ENCODE peak calls at places on chromosomes 3 and 15, in six cellular contexts. U is activated T-cell treated with anti-CD3 and anti-CD28 coated beads for 1 hour, O is COR-L47, T is germinal center, G is transverse colon, Y is dermis blood vessel endothelial cell. N is an unnamed sample.

GRCh38 chr3:193843447-193844301 is 250.7 kb downstream of the OPA1 start:
- DNase-seq in G (peak), Y (no peak), U (no peak), O (no peak), T (no peak), N (no peak)

GRCh38 chr15:97071658-97072057 is 741.2 kb downstream of the NR2F2 start:
- DNase-seq in G (no peak), U (no peak), O (no peak), Y (no peak), T (no peak), N (no peak)

GRCh38 chr15:39880718-39881387 is 39.2 kb downstream of the GPR176 start:
- DNase-seq in O (no peak), G (no peak), Y (no peak), U (no peak), T (no peak), N (no peak)

GRCh38 chr15:39704684-39705083 is 78.0 kb downstream of the FSIP1 start:
- DNase-seq in T (no peak), G (no peak), U (no peak), Y (no peak), O (no peak), N (no peak)

GRCh38 chr15:85374831-85375230 is 5.6 kb upstream of the AKAP13 start:
- DNase-seq in Y (no peak), O (no peak), U (no peak), G (no peak), T (no peak), N (no peak)

GRCh38 chr15:66291816-66292215 is 1.6 kb upstream of the DIS3L start:
- DNase-seq in G (no peak), T (no peak), O (no peak), U (no peak), Y (no peak), N (no peak)

GRCh38 chr3:172550347-172550943 is 27.2 kb upstream of the TNFSF10 start:
- DNase-seq in O (no peak), Y (no peak), U (peak), G (no peak), T (no peak), N (no peak)

GRCh38 chr15:92634046-92634445 is 21.5 kb downstream of the FAM174B start:
- DNase-seq in Y (no peak), G (no peak), T (no peak), U (no peak), O (no peak), N (no peak)

GRCh38 chr3:76324101-76324500 is 538.8 kb upstream of the ZNF717 start:
- DNase-seq in T (no peak), U (no peak), G (no peak), Y (no peak), O (no peak), N (no peak)

GRCh38 chr3:144049374-144049773 is 77.8 kb downstream of the DIPK2A start:
- DNase-seq in U (no peak), T (no peak), Y (no peak), G (no peak), O (no peak), N (no peak)

GRCh38 chr3:113516115-113516505 is 1.2 kb upstream of the SPICE1 start:
- DNase-seq in O (peak), T (no peak), G (peak), U (no peak), Y (peak), N (no peak)

GRCh38 chr15:66940368-66940767 is 125.0 kb upstream of the SMAD3 start:
- DNase-seq in U (no peak), Y (no peak), T (no peak), G (no peak), O (no peak), N (no peak)

GRCh38 chr3:187742351-187743171 is 2.7 kb downstream of the BCL6 start:
- DNase-seq in O (no peak), G (peak), T (peak), Y (no peak), U (no peak), N (no peak)

GRCh38 chr3:81726132-81726531 is 35.3 kb downstream of the GBE1 start:
- DNase-seq in G (no peak), Y (peak), T (no peak), O (no peak), U (no peak), N (no peak)

GRCh38 chr3:38578551-38578950 is 70.9 kb downstream of the SCN5A start:
- DNase-seq in O (no peak), T (no peak), U (no peak), Y (no peak), G (no peak), N (no peak)

GRCh38 chr15:51878446-51879386 is 49.3 kb downstream of the TMOD3 start:
- DNase-seq in T (no peak), Y (peak), O (peak), U (no peak), G (no peak), N (no peak)

GRCh38 chr3:11154036-11154952 is at the start of gene HRH1:
- DNase-seq in Y (peak), U (no peak), G (peak), T (no peak), O (no peak), N (no peak)

GRCh38 chr3:31412832-31413231 is 119.9 kb upstream of the STT3B start:
- DNase-seq in T (no peak), U (no peak), Y (no peak), G (no peak), O (no peak), N (no peak)

GRCh38 chr3:178634975-178635374 is 98.7 kb downstream of the KCNMB2 start:
- DNase-seq in T (no peak), Y (no peak), O (peak), U (no peak), G (no peak), N (no peak)

GRCh38 chr15:40346579-40347558 is 4.0 kb upstream of the PHGR1 start:
- DNase-seq in T (no peak), G (peak), U (no peak), O (no peak), Y (no peak), N (no peak)

GRCh38 chr15:100762289-100762688 is 117.3 kb upstream of the ALDH1A3 start:
- DNase-seq in T (no peak), Y (no peak), U (no peak), O (no peak), G (no peak), N (no peak)

GRCh38 chr15:60419752-60420151 is 22.0 kb upstream of the ANXA2 start:
- DNase-seq in G (no peak), Y (no peak), T (no peak), O (no peak), U (no peak), N (no peak)

GRCh38 chr3:16550305-16550675 is 36.8 kb upstream of the RFTN1 start:
- DNase-seq in T (no peak), Y (peak), O (no peak), G (no peak), U (no peak), N (no peak)

GRCh38 chr3:185733980-185734724 is 90.7 kb downstream of the IGF2BP2 start:
- DNase-seq in Y (peak), G (peak), O (peak), U (no peak), T (peak), N (no peak)

GRCh38 chr3:17979248-17979647 is 236.8 kb upstream of the TBC1D5 start:
- DNase-seq in Y (no peak), G (peak), O (no peak), T (no peak), U (no peak), N (no peak)

GRCh38 chr15:62957130-62957529 is 85.4 kb upstream of the TPM1 start:
- DNase-seq in Y (peak), G (no peak), T (no peak), O (no peak), U (no peak), N (no peak)

GRCh38 chr3:157294953-157295352 is 135.0 kb upstream of the CCNL1 start:
- DNase-seq in U (no peak), T (no peak), O (no peak), G (no peak), Y (no peak), N (no peak)

GRCh38 chr3:15276028-15276717 is 56.2 kb downstream of the SH3BP5 start:
- DNase-seq in O (no peak), T (no peak), G (no peak), U (no peak), Y (peak), N (no peak)